ENCODE peak calls at places on chromosomes 7 and 10, in six cellular contexts. Q is brain microvascular endothelial cell; Z is RWPE1; F is CD4-positive, CD25-positive, alpha-beta regulatory T cell; W is spleen; V is trophoblast cell. R is an unnamed sample.

GRCh38 chr10:21523007-21523406 is 2.5 kb downstream of the SKIDA1 start:
- DNase-seq in W (no peak), Z (no peak), Q (no peak), F (no peak), V (no peak), R (no peak)

GRCh38 chr7:18762189-18762588 is 266.6 kb downstream of the HDAC9 start:
- DNase-seq in W (no peak), Z (no peak), F (no peak), Q (peak; percentile 83), V (no peak), R (no peak)

GRCh38 chr10:131620314-131620713 is 280.5 kb upstream of the PPP2R2D start:
- DNase-seq in Q (no peak), V (no peak), W (no peak), Z (no peak), F (no peak), R (no peak)

GRCh38 chr10:93063217-93063976 is 2.8 kb downstream of the CYP26C1 start:
- DNase-seq in F (no peak), W (no peak), V (no peak), Q (no peak), Z (no peak), R (no peak)

GRCh38 chr10:80509108-80509402 is 28.6 kb upstream of the SH2D4B start:
- DNase-seq in Z (no peak), F (no peak), Q (no peak), W (no peak), V (no peak), R (no peak)

GRCh38 chr10:66586073-66586472 is 339.8 kb upstream of the LRRTM3 start:
- DNase-seq in F (no peak), V (no peak), Q (peak; percentile 16), Z (no peak), W (no peak), R (no peak)

GRCh38 chr7:4730971-4731370 is 44.5 kb upstream of the AP5Z1 start:
- DNase-seq in Q (no peak), V (no peak), F (no peak), W (no peak), Z (no peak), R (no peak)

GRCh38 chr10:11647676-11648075 is 36.2 kb upstream of the USP6NL start:
- DNase-seq in V (no peak), Q (no peak), F (no peak), Z (no peak), W (no peak), R (no peak)

GRCh38 chr7:78510580-78511188 is 712.1 kb downstream of the PHTF2 start:
- DNase-seq in F (no peak), Q (peak; percentile 27), V (no peak), Z (peak; percentile 36), W (no peak), R (no peak)

GRCh38 chr10:110686037-110686436 is 41.9 kb downstream of the RBM20 start:
- DNase-seq in F (no peak), W (no peak), Z (no peak), V (no peak), Q (peak; percentile 93), R (no peak)

GRCh38 chr7:142303650-142304049 is 45.8 kb upstream of the PRSS58 start:
- DNase-seq in Z (no peak), Q (no peak), V (peak; percentile 29), F (no peak), W (no peak), R (no peak)

GRCh38 chr10:30818854-30819253 is 189.3 kb upstream of the LYZL2 start:
- DNase-seq in W (peak; percentile 57), F (no peak), V (no peak), Z (no peak), Q (no peak), R (no peak)

GRCh38 chr10:11678074-11678793 is 63.9 kb upstream of the ECHDC3 start:
- DNase-seq in Z (no peak), W (peak; percentile 82), V (no peak), F (no peak), Q (peak; percentile 25), R (no peak)

GRCh38 chr10:29719281-29719675 is 84.5 kb upstream of the SVIL start:
- DNase-seq in V (no peak), W (no peak), F (no peak), Z (no peak), Q (no peak), R (no peak)

GRCh38 chr10:67629461-67629971 is 66.5 kb downstream of the CTNNA3 start:
- DNase-seq in V (no peak), Q (peak; percentile 24), Z (no peak), F (no peak), W (no peak), R (no peak)

GRCh38 chr10:570631-571565 is 118.6 kb downstream of the DIP2C start:
- DNase-seq in V (no peak), Q (no peak), W (no peak), Z (no peak), F (no peak), R (no peak)

GRCh38 chr7:47833211-47833610 is 115.1 kb downstream of the PKD1L1 start:
- DNase-seq in Q (no peak), V (no peak), Z (no peak), F (no peak), W (no peak), R (no peak)

GRCh38 chr7:47836080-47836479 is 112.2 kb downstream of the PKD1L1 start:
- DNase-seq in W (no peak), Z (no peak), Q (no peak), V (no peak), F (no peak), R (no peak)

GRCh38 chr7:47839381-47839780 is 108.9 kb downstream of the PKD1L1 start:
- DNase-seq in W (no peak), Z (no peak), Q (no peak), V (no peak), F (no peak), R (no peak)

GRCh38 chr7:47832105-47832715 is 116.1 kb downstream of the PKD1L1 start:
- DNase-seq in V (no peak), W (no peak), F (no peak), Z (no peak), Q (no peak), R (no peak)

DNA sequence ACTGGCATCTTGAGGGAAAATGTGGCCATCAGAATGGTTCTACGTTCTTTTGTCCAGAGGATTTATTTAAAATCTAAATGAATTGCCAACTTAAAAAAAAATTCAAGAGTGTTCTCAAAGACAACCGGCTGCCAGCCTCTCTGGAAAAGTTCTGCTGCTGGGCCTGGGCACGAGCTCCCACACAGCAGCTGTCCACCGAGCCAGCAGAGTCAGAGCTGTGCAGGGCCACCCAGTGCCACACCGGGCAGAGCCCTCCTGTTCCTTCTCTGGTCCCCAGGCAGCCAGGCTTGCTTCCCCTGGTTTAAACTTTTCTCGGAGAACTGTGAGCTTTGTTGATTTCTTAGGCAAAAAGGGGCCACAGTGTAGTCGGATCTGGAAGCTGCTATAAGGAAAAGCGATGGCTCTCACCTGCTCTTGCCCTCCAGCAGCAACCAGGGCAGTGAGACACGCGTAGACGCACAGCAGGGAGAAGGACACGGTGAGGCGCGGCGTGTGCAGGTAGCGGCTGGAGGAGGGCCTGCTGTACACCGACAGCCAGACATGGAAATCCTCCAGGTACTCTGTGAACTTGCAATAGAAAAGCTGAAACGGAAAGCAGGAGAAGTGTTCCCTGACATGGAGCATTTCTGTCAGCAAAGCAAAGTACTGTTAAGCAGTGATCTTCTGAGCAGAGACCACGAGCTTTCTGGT is 111.6 kb downstream of the PKD1L1 start:
- DNase-seq in V (no peak), W (no peak), Q (no peak), F (no peak), Z (no peak), R (no peak)
- H3K27ac ChIP-seq in V (no peak overlapping the region), W (no peak overlapping the region), Q (no peak overlapping the region), F (no peak overlapping the region), Z (no peak overlapping the region), R (no peak overlapping the region)

GRCh38 chr10:61784354-61785131 is 117.0 kb upstream of the ARID5B start:
- DNase-seq in F (no peak), W (no peak), V (no peak), Z (no peak), Q (no peak), R (no peak)

GRCh38 chr10:61780732-61781131 is 118.0 kb downstream of the CABCOCO1 start:
- DNase-seq in F (no peak), Z (no peak), W (no peak), V (no peak), Q (no peak), R (no peak)

GRCh38 chr10:61779950-61780659 is 117.4 kb downstream of the CABCOCO1 start:
- DNase-seq in F (no peak), V (no peak), W (no peak), Q (peak; percentile 88), Z (peak; percentile 76), R (peak; percentile 78)

GRCh38 chr10:61779276-61779675 is 116.5 kb downstream of the CABCOCO1 start:
- DNase-seq in V (no peak), Q (no peak), F (no peak), W (no peak), Z (no peak), R (no peak)

GRCh38 chr10:61781969-61782403 is 119.3 kb downstream of the CABCOCO1 start:
- DNase-seq in W (no peak), Z (peak; percentile 63), F (no peak), V (no peak), Q (no peak), R (peak; percentile 88)
- H3K27ac ChIP-seq in W (no peak overlapping the region), Z (peak overlapping the region; percentile 25), F (no peak overlapping the region), V (no peak overlapping the region), Q (no peak overlapping the region), R (peak overlapping the region; percentile 50)

GRCh38 chr7:137913985-137914384 is 67.2 kb upstream of the DGKI start:
- DNase-seq in Q (no peak), Z (no peak), W (no peak), V (no peak), F (no peak), R (no peak)

GRCh38 chr7:137915266-137915665 is 68.5 kb upstream of the DGKI start:
- DNase-seq in W (no peak), Q (no peak), F (no peak), Z (no peak), V (no peak), R (no peak)

GRCh38 chr7:137916980-137917645 is 70.3 kb upstream of the DGKI start:
- DNase-seq in Z (no peak), Q (no peak), V (no peak), W (no peak), F (no peak), R (no peak)

GRCh38 chr7:137919987-137920386 is 73.2 kb upstream of the DGKI start:
- DNase-seq in Z (no peak), F (no peak), V (no peak), W (no peak), Q (no peak), R (no peak)

GRCh38 chr7:137916564-137916963 is 69.8 kb upstream of the DGKI start:
- DNase-seq in Q (no peak), W (no peak), V (no peak), F (no peak), Z (no peak), R (no peak)
- H3K27ac ChIP-seq in Q (no peak overlapping the region), W (no peak overlapping the region), V (peak overlapping the region; percentile 86), F (peak overlapping the region; percentile 27), Z (no peak overlapping the region), R (no peak overlapping the region)

GRCh38 chr10:77892021-77892739 is 34.4 kb downstream of the DLG5 start:
- DNase-seq in W (no peak), Z (no peak), V (no peak), Q (no peak), F (no peak), R (no peak)
- H3K27ac ChIP-seq in W (no peak overlapping the region), Z (peak overlapping the region; percentile 70), V (no peak overlapping the region), Q (no peak overlapping the region), F (no peak overlapping the region), R (no peak overlapping the region)

R was measured in epithelial cell of prostate.